ENCODE peak calls at places on chromosomes 4 and X, in six cellular contexts. A is MG63; T is mucosa of descending colon; Q is cardiac septum; G is CD8-positive, alpha-beta memory T cell; B is GM13977. J is an unnamed sample.

GRCh38 chr4:35993606-35994005 is 250.7 kb downstream of the ARAP2 start:
- DNase-seq in Q (no peak), T (no peak), G (no peak), A (no peak), B (no peak), J (no peak)

GRCh38 chr4:55468724-55469123 is 73.0 kb downstream of the TMEM165 start:
- DNase-seq in Q (no peak), B (no peak), T (no peak), A (no peak), G (no peak), J (no peak)

GRCh38 chrX:145727476-145727875 is 90.2 kb upstream of the SLITRK2 start:
- DNase-seq in B (no peak), Q (no peak), G (no peak), T (no peak), A (no peak), J (no peak)

GRCh38 chrX:118566359-118566758 is 70.7 kb downstream of the DOCK11 start:
- DNase-seq in G (no peak), T (no peak), B (no peak), A (no peak), Q (no peak), J (no peak)

GRCh38 chr4:94722748-94723147 is 35.0 kb upstream of the BMPR1B start:
- DNase-seq in Q (no peak), T (no peak), G (no peak), B (no peak), A (no peak), J (no peak)

GRCh38 chrX:102745513-102746133 is 25.1 kb downstream of the GPRASP3 start:
- DNase-seq in Q (no peak), A (no peak), G (no peak), B (no peak), T (peak), J (no peak)

GRCh38 chr4:156538210-156538609 is 433.4 kb downstream of the PDGFC start:
- DNase-seq in G (no peak), Q (no peak), A (no peak), B (no peak), T (no peak), J (no peak)

GRCh38 chr4:99462875-99463464 is 27.8 kb upstream of the ADH7 start:
- DNase-seq in B (peak), A (peak), G (peak), T (peak), Q (no peak), J (peak)

GRCh38 chrX:39938466-39938865 is 159.3 kb downstream of the BCOR start:
- DNase-seq in A (no peak), B (no peak), G (no peak), Q (no peak), T (no peak), J (no peak)

GRCh38 chr4:120616041-120616440 is 306.5 kb downstream of the PRDM5 start:
- DNase-seq in A (no peak), Q (no peak), B (no peak), T (no peak), G (no peak), J (no peak)

GRCh38 chr4:1578968-1579833 is 104.9 kb downstream of the FAM53A start:
- DNase-seq in A (peak), Q (peak), T (peak), B (peak), G (peak), J (peak)

GRCh38 chr4:84451546-84451945 is 47.5 kb downstream of the NKX6-1 start:
- DNase-seq in Q (no peak), T (no peak), A (no peak), G (no peak), B (no peak), J (no peak)

GRCh38 chrX:11756354-11757318 is 1.4 kb upstream of the MSL3 start:
- DNase-seq in Q (no peak), G (no peak), T (no peak), B (no peak), A (peak), J (no peak)

GRCh38 chr4:87901426-87901825 is 68.7 kb downstream of the MEPE start:
- DNase-seq in A (no peak), T (no peak), B (no peak), Q (no peak), G (no peak), J (no peak)

GRCh38 chrX:31603411-31604120 is 531.7 kb upstream of the FTHL17 start:
- DNase-seq in G (no peak), B (no peak), T (no peak), A (no peak), Q (no peak), J (no peak)

GRCh38 chrX:8737883-8738282 is 5.9 kb upstream of the ANOS1 start:
- DNase-seq in B (no peak), T (no peak), A (no peak), Q (no peak), G (no peak), J (no peak)

GRCh38 chrX:153633048-153633447 is 14.0 kb upstream of the DUSP9 start:
- DNase-seq in B (no peak), A (no peak), T (no peak), Q (no peak), G (no peak), J (no peak)

GRCh38 chrX:41823402-41823801 is 99.4 kb downstream of the GPR82 start:
- DNase-seq in B (no peak), G (no peak), A (no peak), Q (no peak), T (no peak), J (no peak)

GRCh38 chr4:128512767-128513322 is 225.2 kb upstream of the PGRMC2 start:
- DNase-seq in B (no peak), A (no peak), Q (no peak), T (no peak), G (no peak), J (no peak)

J was measured in immature natural killer cell.